ENCODE peak calls at places on chromosomes 3 and 15, in seven cellular contexts. Q is thoracic aorta, G is testis, W is tibial nerve, U is upper lobe of right lung, X is cardiac muscle cell, O is kidney. S is an unnamed sample.

GRCh38 chr15:82875411-82876003 is 66.1 kb downstream of the WHAMM start:
- DNase-seq in Q (no peak), G (no peak), W (no peak), U (no peak), X (no peak), O (no peak), S (no peak)

GRCh38 chr15:85759391-85759790 is 35.3 kb downstream of the KLHL25 start:
- DNase-seq in Q (no peak), G (peak; percentile 84), W (no peak), U (no peak), X (no peak), O (peak; percentile 74), S (no peak)

GRCh38 chr15:50176869-50177268 is 5.1 kb upstream of the SLC27A2 start:
- DNase-seq in Q (no peak), G (no peak), W (no peak), U (no peak), X (no peak), O (no peak), S (no peak)

GRCh38 chr3:146747928-146748327 is 142.8 kb upstream of the PLSCR5 start:
- DNase-seq in Q (no peak), G (no peak), W (no peak), U (no peak), X (peak; percentile 13), O (no peak), S (no peak)

GRCh38 chr3:171974986-171975837 is 64.2 kb upstream of the FNDC3B start:
- DNase-seq in Q (no peak), G (no peak), W (no peak), U (no peak), X (no peak), O (no peak), S (no peak)

GRCh38 chr3:61637088-61638051 is 76.0 kb downstream of the PTPRG start:
- DNase-seq in Q (no peak), G (peak; percentile 61), W (peak; percentile 14), U (no peak), X (no peak), O (no peak), S (no peak)

GRCh38 chr3:66709464-66710058 is 208.7 kb upstream of the LRIG1 start:
- DNase-seq in Q (no peak), G (no peak), W (no peak), U (no peak), X (no peak), O (no peak), S (no peak)

GRCh38 chr15:59528429-59528828 is 83.2 kb upstream of the GCNT3 start:
- DNase-seq in Q (no peak), G (no peak), W (no peak), U (no peak), X (no peak), O (no peak), S (no peak)

GRCh38 chr15:40435331-40436089 is 5.2 kb upstream of the BAHD1 start:
- DNase-seq in Q (no peak), G (no peak), W (no peak), U (no peak), X (no peak), O (no peak), S (no peak)

GRCh38 chr3:111732248-111732879 is 126.7 kb upstream of the PHLDB2 start:
- DNase-seq in Q (no peak), G (no peak), W (no peak), U (no peak), X (no peak), O (peak; percentile 76), S (peak; percentile 59)

GRCh38 chr3:113557374-113557773 is 25.0 kb downstream of the SIDT1 start:
- DNase-seq in Q (no peak), G (no peak), W (no peak), U (no peak), X (no peak), O (no peak), S (no peak)

GRCh38 chr15:59251001-59251845 is 44.6 kb downstream of the LDHAL6B start:
- DNase-seq in Q (no peak), G (no peak), W (no peak), U (no peak), X (no peak), O (no peak), S (no peak)

GRCh38 chr15:65819563-65819960 is 27.5 kb upstream of the DENND4A start:
- DNase-seq in Q (no peak), G (no peak), W (no peak), U (no peak), X (no peak), O (no peak), S (no peak)

GRCh38 chr3:18436213-18436612 is 11.1 kb upstream of the SATB1 start:
- DNase-seq in Q (no peak), G (no peak), W (no peak), U (no peak), X (no peak), O (no peak), S (no peak)

GRCh38 chr15:40430271-40430805 is 10.4 kb upstream of the BAHD1 start:
- DNase-seq in Q (no peak), G (peak; percentile 64), W (no peak), U (no peak), X (no peak), O (no peak), S (peak; percentile 72)

GRCh38 chr3:54085936-54086335 is 36.4 kb upstream of the CACNA2D3 start:
- DNase-seq in Q (no peak), G (no peak), W (no peak), U (no peak), X (no peak), O (no peak), S (no peak)

GRCh38 chr3:141368925-141369794 is 856 bp downstream of the ZBTB38 start:
- DNase-seq in Q (no peak), G (no peak), W (no peak), U (no peak), X (no peak), O (no peak), S (no peak)
- H3K4me3 ChIP-seq in Q (peak overlapping the region; percentile 73), G (peak overlapping the region; percentile 50), W (peak overlapping the region; percentile 19), U (peak overlapping the region; percentile 42), X (no peak overlapping the region), O (peak overlapping the region; percentile 40), S (no peak overlapping the region)

GRCh38 chr15:62549345-62549970 is 384.4 kb upstream of the C2CD4B start:
- DNase-seq in Q (no peak), G (peak; percentile 57), W (no peak), U (no peak), X (peak; percentile 49), O (no peak), S (peak; percentile 66)
- TF ChIP-seq CTCF in Q (no peak), G (no peak), W (no peak), U (peak; percentile 42), X (peak; percentile 61), O (peak; percentile 43), S (peak; percentile 71)

DNA sequence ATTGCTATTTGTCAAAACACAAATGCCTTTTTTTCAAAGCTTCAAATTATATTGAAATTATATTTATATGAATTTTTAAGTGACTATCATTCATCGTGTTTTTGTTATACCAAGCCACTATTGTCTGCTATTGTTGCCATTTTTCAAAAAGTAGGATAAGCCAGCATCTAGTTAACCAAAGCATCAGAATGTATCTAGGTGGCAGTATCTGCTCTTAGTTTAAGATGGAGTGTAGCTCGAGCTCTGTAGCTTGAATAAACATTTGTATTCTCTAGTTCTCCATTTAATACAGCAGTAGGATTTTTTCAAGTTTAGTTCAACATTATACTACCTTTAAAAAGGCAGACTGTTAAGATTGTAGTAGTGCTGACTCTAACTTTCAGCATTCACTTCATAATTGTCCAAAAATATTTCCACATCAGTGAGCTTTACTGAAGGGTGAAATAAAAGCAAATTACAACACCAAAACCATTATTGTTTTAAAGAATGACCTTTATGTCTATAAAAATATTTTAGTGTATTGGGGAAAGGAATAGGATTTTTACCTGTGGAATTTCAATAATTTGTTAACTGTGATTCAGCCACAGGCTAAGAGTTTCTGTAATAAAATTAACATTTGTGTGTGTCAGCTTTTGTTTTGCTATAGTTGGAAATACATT is 19.6 kb upstream of the C15orf61 start:
- DNase-seq in Q (no peak), G (no peak), W (no peak), U (no peak), X (peak; percentile 9), O (no peak), S (no peak)
- H3K36me3 ChIP-seq in Q (no peaks in the 10 kb centered on the region), G (no peaks in the 10 kb centered on the region), W (no peaks in the 10 kb centered on the region), U (no peaks in the 10 kb centered on the region), X (no peaks in the 10 kb centered on the region), O (no peaks in the 10 kb centered on the region), S (no peaks in the 10 kb centered on the region)

GRCh38 chr3:64190517-64191515 is 34.5 kb downstream of the PRICKLE2 start:
- DNase-seq in Q (no peak), G (no peak), W (no peak), U (no peak), X (no peak), O (no peak), S (peak; percentile 78)

GRCh38 chr3:64191822-64192221 is 33.4 kb downstream of the PRICKLE2 start:
- DNase-seq in Q (no peak), G (no peak), W (no peak), U (no peak), X (no peak), O (no peak), S (no peak)

GRCh38 chr3:64196236-64196929 is 28.9 kb downstream of the PRICKLE2 start:
- DNase-seq in Q (no peak), G (no peak), W (no peak), U (no peak), X (no peak), O (no peak), S (no peak)

GRCh38 chr3:64199933-64200332 is 25.3 kb downstream of the PRICKLE2 start:
- DNase-seq in Q (no peak), G (no peak), W (no peak), U (no peak), X (no peak), O (no peak), S (no peak)

DNA sequence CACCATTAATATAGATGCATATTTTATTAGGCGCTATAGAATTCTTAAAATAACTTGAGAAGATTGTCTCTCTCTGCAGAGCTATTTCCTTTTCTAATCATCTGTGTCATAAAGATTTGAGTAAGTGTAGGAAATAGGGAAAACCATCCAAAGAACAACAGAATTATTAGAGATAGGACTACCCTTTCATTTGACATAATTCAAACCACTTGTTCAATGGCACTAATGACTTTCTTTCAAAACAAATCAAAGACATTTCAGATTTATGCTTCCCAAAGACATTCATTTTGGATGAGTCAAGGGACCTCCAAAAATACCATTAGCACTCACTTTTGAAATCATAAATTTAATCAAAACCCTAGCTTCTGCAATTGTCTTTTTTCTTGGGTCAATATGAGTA is 29.5 kb downstream of the PRICKLE2 start:
- DNase-seq in Q (no peak), G (no peak), W (no peak), U (no peak), X (no peak), O (no peak), S (no peak)
- H3K4me3 ChIP-seq in Q (no peak overlapping the region), G (no peak overlapping the region), W (no peak overlapping the region), U (no peak overlapping the region), X (no peak overlapping the region), O (no peak overlapping the region), S (no peak overlapping the region)

DNA sequence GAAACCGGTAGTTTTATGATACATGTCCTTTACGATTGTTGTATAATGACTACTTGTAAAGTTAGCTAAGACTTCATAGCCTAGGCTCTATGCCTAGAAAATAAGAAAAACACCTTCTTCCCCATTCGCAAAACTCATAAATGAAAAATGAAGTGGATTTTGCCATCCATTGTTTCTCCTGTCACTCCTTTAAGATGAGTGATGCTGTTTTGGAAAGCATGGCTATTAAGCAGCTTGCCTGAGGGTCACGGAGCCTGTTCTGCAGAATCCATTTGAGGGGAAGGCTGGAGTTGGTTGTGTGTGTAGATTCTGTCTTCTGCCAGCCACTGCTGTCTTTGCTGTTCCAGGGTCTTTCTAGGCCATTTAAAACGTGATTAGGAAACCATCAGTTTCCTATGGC is 31.5 kb downstream of the ROBO2 start:
- DNase-seq in Q (no peak), G (no peak), W (no peak), U (no peak), X (no peak), O (no peak), S (no peak)
- TF ChIP-seq CTCF in Q (no peak), G (no peak), W (no peak), U (no peak), X (no peak), O (no peak), S (no peak)

S was measured in WERI-Rb-1.